ENCODE peak calls at places on chromosomes 6 and 20, in six cellular contexts. One of them, this sample, is unnamed.

GRCh38 chr6:1024587-1024986 is 287.3 kb upstream of the FOXQ1 start:
- DNase-seq in ACHN: no peak
- DNase-seq in IMR-90: peak; percentile 82
- DNase-seq in A549: peak; percentile 15
- DNase-seq in HTR-8/SVneo: no peak
- DNase-seq in osteoblast: peak; percentile 85
- DNase-seq in this sample: no peak

GRCh38 chr6:35082733-35083403 is 58.3 kb downstream of the TCP11 start:
- DNase-seq in ACHN: no peak
- DNase-seq in A549: no peak
- DNase-seq in IMR-90: no peak
- DNase-seq in HTR-8/SVneo: no peak
- DNase-seq in osteoblast: peak; percentile 70
- DNase-seq in this sample: no peak

GRCh38 chr6:129621252-129621651 is 88.7 kb downstream of the ARHGAP18 start:
- DNase-seq in ACHN: peak; percentile 38
- DNase-seq in IMR-90: no peak
- DNase-seq in osteoblast: no peak
- DNase-seq in HTR-8/SVneo: no peak
- DNase-seq in A549: no peak
- DNase-seq in this sample: peak; percentile 18

GRCh38 chr6:70377372-70377771 is 35.9 kb upstream of the FAM135A start:
- DNase-seq in A549: no peak
- DNase-seq in osteoblast: no peak
- DNase-seq in IMR-90: no peak
- DNase-seq in HTR-8/SVneo: no peak
- DNase-seq in ACHN: no peak
- DNase-seq in this sample: no peak

GRCh38 chr6:31086788-31087440 is 25.5 kb downstream of the C6orf15 start:
- DNase-seq in IMR-90: peak; percentile 84
- DNase-seq in osteoblast: peak; percentile 84
- DNase-seq in A549: no peak
- DNase-seq in HTR-8/SVneo: peak; percentile 59
- DNase-seq in ACHN: peak; percentile 26
- DNase-seq in this sample: no peak

GRCh38 chr6:146860583-146860982 is 261.8 kb downstream of the ADGB start:
- DNase-seq in osteoblast: no peak
- DNase-seq in IMR-90: no peak
- DNase-seq in HTR-8/SVneo: no peak
- DNase-seq in ACHN: no peak
- DNase-seq in A549: no peak
- DNase-seq in this sample: no peak

GRCh38 chr6:11621119-11621518 is 83.6 kb downstream of the TMEM170B start:
- DNase-seq in A549: no peak
- DNase-seq in HTR-8/SVneo: no peak
- DNase-seq in ACHN: peak; percentile 66
- DNase-seq in osteoblast: no peak
- DNase-seq in IMR-90: no peak
- DNase-seq in this sample: no peak

GRCh38 chr6:42417641-42418112 is 34.0 kb downstream of the TRERF1 start:
- DNase-seq in IMR-90: no peak
- DNase-seq in HTR-8/SVneo: no peak
- DNase-seq in A549: no peak
- DNase-seq in osteoblast: no peak
- DNase-seq in ACHN: no peak
- DNase-seq in this sample: peak; percentile 59

GRCh38 chr6:128047989-128048388 is 147.1 kb upstream of the THEMIS start:
- DNase-seq in ACHN: no peak
- DNase-seq in A549: no peak
- DNase-seq in osteoblast: no peak
- DNase-seq in IMR-90: no peak
- DNase-seq in HTR-8/SVneo: no peak
- DNase-seq in this sample: no peak

GRCh38 chr6:128370072-128370471 is 150.3 kb downstream of the PTPRK start:
- DNase-seq in IMR-90: peak; percentile 78
- DNase-seq in A549: peak; percentile 3
- DNase-seq in osteoblast: no peak
- DNase-seq in HTR-8/SVneo: peak; percentile 5
- DNase-seq in ACHN: no peak
- DNase-seq in this sample: no peak

GRCh38 chr6:108598316-108598863 is 37.7 kb downstream of the FOXO3 start:
- DNase-seq in HTR-8/SVneo: no peak
- DNase-seq in osteoblast: peak; percentile 76
- DNase-seq in A549: no peak
- DNase-seq in ACHN: no peak
- DNase-seq in IMR-90: peak; percentile 47
- DNase-seq in this sample: peak; percentile 3

GRCh38 chr6:28220164-28221133 is 4.6 kb upstream of the ZSCAN9 start:
- DNase-seq in A549: no peak
- DNase-seq in ACHN: no peak
- DNase-seq in IMR-90: peak; percentile 22
- DNase-seq in HTR-8/SVneo: no peak
- DNase-seq in osteoblast: no peak
- DNase-seq in this sample: no peak

GRCh38 chr6:32436995-32437836 is 2.5 kb upstream of the HLA-DRA start:
- DNase-seq in ACHN: no peak
- DNase-seq in osteoblast: peak; percentile 27
- DNase-seq in HTR-8/SVneo: no peak
- DNase-seq in IMR-90: peak; percentile 17
- DNase-seq in A549: no peak
- DNase-seq in this sample: no peak

GRCh38 chr20:46797201-46797600 is 87.8 kb downstream of the SLC2A10 start:
- DNase-seq in A549: no peak
- DNase-seq in ACHN: no peak
- DNase-seq in osteoblast: no peak
- DNase-seq in IMR-90: no peak
- DNase-seq in HTR-8/SVneo: no peak
- DNase-seq in this sample: no peak

GRCh38 chr20:5608104-5608447 is 142.1 kb upstream of the SHLD1 start:
- DNase-seq in osteoblast: no peak
- DNase-seq in IMR-90: no peak
- DNase-seq in HTR-8/SVneo: no peak
- DNase-seq in ACHN: no peak
- DNase-seq in A549: no peak
- DNase-seq in this sample: no peak

GRCh38 chr20:44979090-44979621 is 12.8 kb downstream of the STK4 start:
- DNase-seq in osteoblast: peak; percentile 72
- DNase-seq in HTR-8/SVneo: no peak
- DNase-seq in ACHN: no peak
- DNase-seq in A549: no peak
- DNase-seq in IMR-90: peak; percentile 61
- DNase-seq in this sample: peak; percentile 44

GRCh38 chr6:112911949-112912348 is 564.8 kb downstream of the RFPL4B start:
- DNase-seq in ACHN: no peak
- DNase-seq in HTR-8/SVneo: no peak
- DNase-seq in A549: no peak
- DNase-seq in osteoblast: no peak
- DNase-seq in IMR-90: no peak
- DNase-seq in this sample: no peak

GRCh38 chr6:146917182-146917581 is 287.0 kb upstream of the STXBP5 start:
- DNase-seq in IMR-90: no peak
- DNase-seq in HTR-8/SVneo: no peak
- DNase-seq in A549: no peak
- DNase-seq in osteoblast: no peak
- DNase-seq in ACHN: no peak
- DNase-seq in this sample: no peak

GRCh38 chr6:4320860-4321259 is 185.5 kb upstream of the ECI2 start:
- DNase-seq in HTR-8/SVneo: peak; percentile 60
- DNase-seq in ACHN: peak; percentile 57
- DNase-seq in osteoblast: no peak
- DNase-seq in IMR-90: peak; percentile 95
- DNase-seq in A549: peak; percentile 57
- DNase-seq in this sample: no peak

GRCh38 chr6:10014561-10014960 is 400.3 kb downstream of the TFAP2A start:
- DNase-seq in ACHN: no peak
- DNase-seq in IMR-90: peak; percentile 21
- DNase-seq in HTR-8/SVneo: no peak
- DNase-seq in osteoblast: no peak
- DNase-seq in A549: no peak
- DNase-seq in this sample: no peak

GRCh38 chr6:3230275-3231212 is 3.1 kb upstream of the TUBB2B start:
- DNase-seq in ACHN: peak; percentile 45
- DNase-seq in IMR-90: peak; percentile 34
- DNase-seq in HTR-8/SVneo: no peak
- DNase-seq in A549: no peak
- DNase-seq in osteoblast: no peak
- DNase-seq in this sample: no peak

GRCh38 chr6:127547215-127547614 is 28.1 kb upstream of the MTCL3 start:
- DNase-seq in HTR-8/SVneo: no peak
- DNase-seq in osteoblast: no peak
- DNase-seq in ACHN: peak; percentile 13
- DNase-seq in A549: no peak
- DNase-seq in IMR-90: no peak
- DNase-seq in this sample: no peak

GRCh38 chr6:169826697-169827096 is 75.3 kb downstream of the ERMARD start:
- DNase-seq in osteoblast: no peak
- DNase-seq in A549: no peak
- DNase-seq in ACHN: no peak
- DNase-seq in HTR-8/SVneo: no peak
- DNase-seq in IMR-90: no peak
- DNase-seq in this sample: no peak

GRCh38 chr6:160088069-160088773 is 33.4 kb upstream of the SLC22A1 start:
- DNase-seq in A549: peak; percentile 80
- DNase-seq in IMR-90: peak; percentile 89
- DNase-seq in ACHN: peak; percentile 44
- DNase-seq in HTR-8/SVneo: peak; percentile 79
- DNase-seq in osteoblast: peak; percentile 98
- DNase-seq in this sample: no peak

GRCh38 chr6:74018825-74019224 is 322.8 kb downstream of the CD109 start:
- DNase-seq in IMR-90: peak; percentile 33
- DNase-seq in osteoblast: no peak
- DNase-seq in HTR-8/SVneo: no peak
- DNase-seq in ACHN: no peak
- DNase-seq in A549: no peak
- DNase-seq in this sample: no peak

GRCh38 chr6:11171952-11172351 is 60.4 kb upstream of the ERVFRD-1 start:
- DNase-seq in osteoblast: no peak
- DNase-seq in A549: no peak
- DNase-seq in HTR-8/SVneo: no peak
- DNase-seq in IMR-90: no peak
- DNase-seq in ACHN: no peak
- DNase-seq in this sample: no peak

GRCh38 chr20:59415224-59415623 is 114.8 kb downstream of the EDN3 start:
- DNase-seq in HTR-8/SVneo: no peak
- DNase-seq in A549: no peak
- DNase-seq in ACHN: no peak
- DNase-seq in IMR-90: no peak
- DNase-seq in osteoblast: no peak
- DNase-seq in this sample: no peak

GRCh38 chr6:75283907-75284284 is 696 bp downstream of the TMEM30A start:
- DNase-seq in osteoblast: peak; percentile 15
- DNase-seq in IMR-90: no peak
- DNase-seq in HTR-8/SVneo: no peak
- DNase-seq in ACHN: no peak
- DNase-seq in A549: no peak
- DNase-seq in this sample: no peak

GRCh38 chr6:14638932-14639875 is 521.6 kb downstream of the CD83 start:
- DNase-seq in osteoblast: peak; percentile 92
- DNase-seq in IMR-90: peak; percentile 60
- DNase-seq in ACHN: no peak
- DNase-seq in A549: no peak
- DNase-seq in HTR-8/SVneo: no peak
- DNase-seq in this sample: no peak

GRCh38 chr6:45438849-45439406 is 61.2 kb upstream of the SUPT3H start:
- DNase-seq in osteoblast: no peak
- DNase-seq in ACHN: peak; percentile 80
- DNase-seq in IMR-90: peak; percentile 93
- DNase-seq in A549: no peak
- DNase-seq in HTR-8/SVneo: no peak
- DNase-seq in this sample: no peak

GRCh38 chr6:137496909-137497721 is 2.9 kb upstream of the OLIG3 start:
- DNase-seq in ACHN: no peak
- DNase-seq in osteoblast: no peak
- DNase-seq in IMR-90: no peak
- DNase-seq in HTR-8/SVneo: no peak
- DNase-seq in A549: no peak
- DNase-seq in this sample: no peak

GRCh38 chr6:110682460-110682853 is 132.8 kb downstream of the CDK19 start:
- DNase-seq in ACHN: peak; percentile 81
- DNase-seq in HTR-8/SVneo: peak; percentile 75
- DNase-seq in osteoblast: peak; percentile 74
- DNase-seq in A549: peak; percentile 35
- DNase-seq in IMR-90: peak; percentile 81
- DNase-seq in this sample: peak; percentile 53

This sample was measured in activated naive CD8-positive, alpha-beta T cell treated with anti-CD3 and anti-CD28 coated beads for 36 hours.